ENCODE peak calls at places on chromosomes 13 and 19, in ten cellular contexts. One of them, this sample, is unnamed.

GRCh38 chr13:76917096-76917495 is 30.9 kb upstream of the KCTD12 start:
- DNase-seq in uterus: no peak
- DNase-seq in sigmoid colon: no peak
- DNase-seq in adrenal gland: no peak
- DNase-seq in stomach: no peak
- DNase-seq in ovary: no peak
- DNase-seq in transverse colon: no peak
- DNase-seq in body of pancreas: no peak
- DNase-seq in Peyer's patch: no peak
- DNase-seq in tibial nerve: no peak
- DNase-seq in this sample: no peak

GRCh38 chr19:46620716-46621115 is 4.2 kb downstream of the PTGIR start:
- DNase-seq in uterus: no peak
- DNase-seq in sigmoid colon: no peak
- DNase-seq in adrenal gland: no peak
- DNase-seq in stomach: no peak
- DNase-seq in ovary: no peak
- DNase-seq in transverse colon: no peak
- DNase-seq in body of pancreas: no peak
- DNase-seq in Peyer's patch: no peak
- DNase-seq in tibial nerve: no peak
- DNase-seq in this sample: no peak

GRCh38 chr19:7373862-7374261 is 25.1 kb downstream of the ARHGEF18 start:
- DNase-seq in uterus: no peak
- DNase-seq in sigmoid colon: no peak
- DNase-seq in adrenal gland: no peak
- DNase-seq in stomach: no peak
- DNase-seq in ovary: no peak
- DNase-seq in transverse colon: peak; percentile 40
- DNase-seq in body of pancreas: no peak
- DNase-seq in Peyer's patch: peak; percentile 51
- DNase-seq in tibial nerve: no peak
- DNase-seq in this sample: no peak

GRCh38 chr19:50817941-50818858 is 5.4 kb downstream of the KLK1 start:
- DNase-seq in uterus: no peak
- DNase-seq in sigmoid colon: no peak
- DNase-seq in adrenal gland: peak; percentile 81
- DNase-seq in stomach: peak; percentile 48
- DNase-seq in ovary: no peak
- DNase-seq in transverse colon: peak; percentile 90
- DNase-seq in body of pancreas: peak; percentile 94
- DNase-seq in Peyer's patch: peak; percentile 87
- DNase-seq in tibial nerve: no peak
- DNase-seq in this sample: no peak

GRCh38 chr19:9018163-9018875 is 8.1 kb upstream of the MUC16 start:
- DNase-seq in uterus: peak; percentile 55
- DNase-seq in sigmoid colon: no peak
- DNase-seq in adrenal gland: no peak
- DNase-seq in stomach: no peak
- DNase-seq in ovary: peak; percentile 31
- DNase-seq in transverse colon: no peak
- DNase-seq in body of pancreas: no peak
- DNase-seq in Peyer's patch: no peak
- DNase-seq in tibial nerve: no peak
- DNase-seq in this sample: no peak

GRCh38 chr13:42110410-42111155 is 62.1 kb downstream of the DGKH start:
- DNase-seq in uterus: no peak
- DNase-seq in sigmoid colon: no peak
- DNase-seq in adrenal gland: peak; percentile 30
- DNase-seq in stomach: no peak
- DNase-seq in ovary: no peak
- DNase-seq in transverse colon: no peak
- DNase-seq in body of pancreas: peak; percentile 18
- DNase-seq in Peyer's patch: no peak
- DNase-seq in tibial nerve: no peak
- DNase-seq in this sample: no peak

GRCh38 chr19:7505682-7506384 is 10.1 kb upstream of the ZNF358 start:
- DNase-seq in uterus: no peak
- DNase-seq in sigmoid colon: peak; percentile 64
- DNase-seq in adrenal gland: peak; percentile 64
- DNase-seq in stomach: no peak
- DNase-seq in ovary: peak; percentile 55
- DNase-seq in transverse colon: peak; percentile 74
- DNase-seq in body of pancreas: peak; percentile 37
- DNase-seq in Peyer's patch: peak; percentile 89
- DNase-seq in tibial nerve: no peak
- DNase-seq in this sample: no peak

GRCh38 chr13:94886191-94886590 is 173.8 kb upstream of the SOX21 start:
- DNase-seq in uterus: no peak
- DNase-seq in sigmoid colon: no peak
- DNase-seq in adrenal gland: no peak
- DNase-seq in stomach: no peak
- DNase-seq in ovary: no peak
- DNase-seq in transverse colon: no peak
- DNase-seq in body of pancreas: no peak
- DNase-seq in Peyer's patch: no peak
- DNase-seq in tibial nerve: no peak
- DNase-seq in this sample: no peak

GRCh38 chr19:2511570-2511969 is 35.6 kb downstream of the GADD45B start:
- DNase-seq in uterus: no peak
- DNase-seq in sigmoid colon: no peak
- DNase-seq in adrenal gland: no peak
- DNase-seq in stomach: no peak
- DNase-seq in ovary: no peak
- DNase-seq in transverse colon: no peak
- DNase-seq in body of pancreas: no peak
- DNase-seq in Peyer's patch: no peak
- DNase-seq in tibial nerve: no peak
- DNase-seq in this sample: no peak
- TF ChIP-seq POLR2A in uterus: no peak
- TF ChIP-seq POLR2A in sigmoid colon: no peak
- TF ChIP-seq POLR2A in adrenal gland: no peak
- TF ChIP-seq POLR2A in stomach: no peak
- TF ChIP-seq POLR2A in ovary: no peak
- TF ChIP-seq POLR2A in transverse colon: no peak
- TF ChIP-seq POLR2A in body of pancreas: no peak
- TF ChIP-seq POLR2A in Peyer's patch: no peak
- TF ChIP-seq POLR2A in tibial nerve: no peak
- TF ChIP-seq POLR2A in this sample: no peak

GRCh38 chr19:41897181-41897580 is 14.2 kb downstream of the ARHGEF1 start:
- DNase-seq in uterus: no peak
- DNase-seq in sigmoid colon: no peak
- DNase-seq in adrenal gland: no peak
- DNase-seq in stomach: no peak
- DNase-seq in ovary: no peak
- DNase-seq in transverse colon: no peak
- DNase-seq in body of pancreas: no peak
- DNase-seq in Peyer's patch: no peak
- DNase-seq in tibial nerve: no peak
- DNase-seq in this sample: no peak
- H3K36me3 ChIP-seq in uterus: no peaks in the 10 kb centered on the region
- H3K36me3 ChIP-seq in sigmoid colon: peaks cover 31% of the 10 kb centered on the region
- H3K36me3 ChIP-seq in adrenal gland: no peaks in the 10 kb centered on the region
- H3K36me3 ChIP-seq in stomach: peaks cover 94% of the 10 kb centered on the region
- H3K36me3 ChIP-seq in ovary: no peaks in the 10 kb centered on the region
- H3K36me3 ChIP-seq in transverse colon: peaks cover 57% of the 10 kb centered on the region
- H3K36me3 ChIP-seq in body of pancreas: peaks cover 40% of the 10 kb centered on the region
- H3K36me3 ChIP-seq in Peyer's patch: peaks cover 91% of the 10 kb centered on the region
- H3K36me3 ChIP-seq in tibial nerve: peaks cover 92% of the 10 kb centered on the region
- H3K36me3 ChIP-seq in this sample: peaks cover 92% of the 10 kb centered on the region

DNA sequence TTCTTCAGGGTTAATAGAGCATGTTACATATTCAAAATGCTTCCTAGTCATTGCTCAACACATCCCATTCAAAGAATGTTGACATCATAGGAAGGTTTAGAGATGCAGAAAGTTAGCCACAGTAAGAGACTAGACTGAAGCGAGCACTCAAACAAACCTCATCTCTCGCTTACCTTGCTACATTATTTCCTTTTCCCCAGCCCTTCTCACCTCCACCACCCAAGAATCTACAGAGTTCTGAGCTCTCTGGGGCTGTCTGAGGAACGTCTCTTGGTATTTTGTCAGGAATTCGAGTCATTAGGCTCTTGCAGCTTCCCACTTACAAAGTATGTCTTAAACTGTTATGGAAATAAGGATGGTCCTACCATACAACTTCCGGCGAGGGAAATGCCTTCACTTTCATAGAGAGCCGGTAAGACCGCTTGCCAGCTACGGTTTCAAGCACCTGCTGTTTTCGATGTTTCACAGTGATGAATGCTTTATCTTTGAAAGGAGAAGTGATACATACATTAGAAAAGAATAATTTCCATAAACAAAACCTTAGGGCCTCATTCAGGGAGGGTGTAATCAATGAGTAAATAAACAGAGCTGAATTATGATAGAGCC is 65.1 kb downstream of the FLT1 start:
- DNase-seq in uterus: no peak
- DNase-seq in sigmoid colon: no peak
- DNase-seq in adrenal gland: no peak
- DNase-seq in stomach: no peak
- DNase-seq in ovary: no peak
- DNase-seq in transverse colon: peak; percentile 18
- DNase-seq in body of pancreas: no peak
- DNase-seq in Peyer's patch: no peak
- DNase-seq in tibial nerve: no peak
- DNase-seq in this sample: no peak
- TF ChIP-seq POLR2A in uterus: no peak
- TF ChIP-seq POLR2A in sigmoid colon: no peak
- TF ChIP-seq POLR2A in adrenal gland: no peak
- TF ChIP-seq POLR2A in stomach: no peak
- TF ChIP-seq POLR2A in ovary: no peak
- TF ChIP-seq POLR2A in transverse colon: no peak
- TF ChIP-seq POLR2A in body of pancreas: no peak
- TF ChIP-seq POLR2A in Peyer's patch: no peak
- TF ChIP-seq POLR2A in tibial nerve: no peak
- TF ChIP-seq POLR2A in this sample: no peak

DNA sequence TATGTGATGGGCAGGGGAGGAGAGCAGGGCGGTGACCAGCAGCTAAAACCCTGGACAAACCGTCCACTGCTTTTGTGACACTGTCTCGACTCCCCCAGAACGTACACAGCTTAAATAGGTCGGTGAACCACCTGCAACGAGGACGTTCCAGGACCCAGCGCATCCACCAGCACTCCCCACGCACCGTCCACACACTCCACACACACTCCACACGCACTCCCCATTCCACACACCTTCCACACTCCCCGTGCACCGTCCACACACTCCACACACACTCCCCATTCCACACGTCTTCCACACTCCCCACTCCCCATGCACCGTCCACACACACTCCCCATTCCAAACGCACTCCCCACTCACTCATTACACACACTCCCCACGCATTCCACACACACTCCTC is 38.3 kb upstream of the C13orf46 start:
- DNase-seq in uterus: no peak
- DNase-seq in sigmoid colon: no peak
- DNase-seq in adrenal gland: no peak
- DNase-seq in stomach: no peak
- DNase-seq in ovary: no peak
- DNase-seq in transverse colon: no peak
- DNase-seq in body of pancreas: no peak
- DNase-seq in Peyer's patch: no peak
- DNase-seq in tibial nerve: no peak
- DNase-seq in this sample: no peak
- H3K36me3 ChIP-seq in uterus: no peaks in the 10 kb centered on the region
- H3K36me3 ChIP-seq in sigmoid colon: peaks cover 12% of the 10 kb centered on the region
- H3K36me3 ChIP-seq in adrenal gland: no peaks in the 10 kb centered on the region
- H3K36me3 ChIP-seq in stomach: peaks cover 72% of the 10 kb centered on the region
- H3K36me3 ChIP-seq in ovary: no peaks in the 10 kb centered on the region
- H3K36me3 ChIP-seq in transverse colon: peaks cover 6% of the 10 kb centered on the region
- H3K36me3 ChIP-seq in body of pancreas: no peaks in the 10 kb centered on the region
- H3K36me3 ChIP-seq in Peyer's patch: peaks cover 42% of the 10 kb centered on the region
- H3K36me3 ChIP-seq in tibial nerve: peaks cover 81% of the 10 kb centered on the region
- H3K36me3 ChIP-seq in this sample: peaks cover 38% of the 10 kb centered on the region

DNA sequence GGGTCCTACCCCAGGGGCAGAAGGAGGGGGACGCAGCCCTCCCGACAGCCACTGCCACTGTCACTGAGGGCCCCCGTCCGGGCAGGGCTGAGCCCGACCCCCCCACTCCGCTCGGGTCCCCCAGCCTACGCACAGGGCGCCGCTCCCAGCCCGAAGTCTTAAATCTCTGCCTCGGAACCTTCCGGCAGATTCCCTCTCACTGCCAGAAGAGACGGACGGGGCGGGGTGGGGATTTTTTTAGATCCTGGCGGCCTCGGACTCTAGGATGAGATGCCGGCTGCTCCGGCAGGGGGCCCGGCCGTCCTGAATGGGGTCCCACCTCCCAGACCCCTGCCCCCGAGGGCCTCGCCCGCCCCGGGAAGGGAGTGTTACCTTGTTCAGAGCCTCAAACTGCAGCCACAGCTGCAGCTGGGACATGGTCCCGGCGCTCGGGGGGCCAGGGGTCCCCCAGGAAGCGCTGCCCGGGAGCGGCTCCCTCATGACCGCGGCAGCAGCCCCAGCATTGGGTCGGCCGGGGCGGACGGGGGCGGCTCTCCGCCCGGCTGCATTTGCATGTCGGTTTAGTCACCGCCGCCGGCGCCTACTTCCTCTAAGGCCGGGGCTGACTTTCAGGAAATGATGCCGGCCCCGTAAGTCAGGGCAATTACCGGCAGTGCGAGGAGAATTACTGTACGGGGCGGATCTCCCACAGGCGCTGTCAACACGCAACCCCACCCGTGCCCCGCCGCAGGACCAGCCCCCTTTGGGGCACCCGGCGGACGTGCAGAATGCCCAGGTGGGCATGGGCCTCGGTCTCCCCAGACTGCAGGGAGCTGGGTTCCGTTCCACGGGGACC is 28.1 kb downstream of the GPX4 start:
- DNase-seq in uterus: peak; percentile 84
- DNase-seq in sigmoid colon: peak; percentile 91
- DNase-seq in adrenal gland: peak; percentile 93
- DNase-seq in stomach: peak; percentile 92
- DNase-seq in ovary: peak; percentile 84
- DNase-seq in transverse colon: peak; percentile 93
- DNase-seq in body of pancreas: peak; percentile 51
- DNase-seq in Peyer's patch: peak; percentile 92
- DNase-seq in tibial nerve: peak; percentile 66
- DNase-seq in this sample: peak; percentile 95
- TF ChIP-seq POLR2A in uterus: peak; percentile 36
- TF ChIP-seq POLR2A in sigmoid colon: no peak
- TF ChIP-seq POLR2A in adrenal gland: peak; percentile 20
- TF ChIP-seq POLR2A in stomach: no peak
- TF ChIP-seq POLR2A in ovary: peak; percentile 14
- TF ChIP-seq POLR2A in transverse colon: peak; percentile 64
- TF ChIP-seq POLR2A in body of pancreas: peak; percentile 30
- TF ChIP-seq POLR2A in Peyer's patch: peak; percentile 65
- TF ChIP-seq POLR2A in tibial nerve: no peak
- TF ChIP-seq POLR2A in this sample: no peak

GRCh38 chr13:100625447-100625846 is 36.9 kb upstream of the GGACT start:
- DNase-seq in uterus: no peak
- DNase-seq in sigmoid colon: no peak
- DNase-seq in adrenal gland: no peak
- DNase-seq in stomach: no peak
- DNase-seq in ovary: no peak
- DNase-seq in transverse colon: no peak
- DNase-seq in body of pancreas: no peak
- DNase-seq in Peyer's patch: no peak
- DNase-seq in tibial nerve: no peak
- DNase-seq in this sample: no peak
- H3K36me3 ChIP-seq in uterus: no peaks in the 10 kb centered on the region
- H3K36me3 ChIP-seq in sigmoid colon: no peaks in the 10 kb centered on the region
- H3K36me3 ChIP-seq in adrenal gland: no peaks in the 10 kb centered on the region
- H3K36me3 ChIP-seq in stomach: peaks cover 85% of the 10 kb centered on the region
- H3K36me3 ChIP-seq in ovary: no peaks in the 10 kb centered on the region
- H3K36me3 ChIP-seq in transverse colon: peaks cover 19% of the 10 kb centered on the region
- H3K36me3 ChIP-seq in body of pancreas: peaks cover 7% of the 10 kb centered on the region
- H3K36me3 ChIP-seq in Peyer's patch: peaks cover 39% of the 10 kb centered on the region
- H3K36me3 ChIP-seq in tibial nerve: peaks cover 89% of the 10 kb centered on the region
- H3K36me3 ChIP-seq in this sample: peaks cover 73% of the 10 kb centered on the region